ENCODE peak calls at places on chromosomes 5 and 9, in five cellular contexts. O, Y, I, L and Q are unnamed samples.

GRCh38 chr9:138112791-138113600 is 235.4 kb downstream of the CACNA1B start:
- DNase-seq in O (no peak), Y (no peak), I (no peak), L (no peak), Q (peak)

GRCh38 chr5:130571076-130571475 is 594.0 kb downstream of the HINT1 start:
- DNase-seq in O (no peak), Y (no peak), I (no peak), L (no peak), Q (no peak)

GRCh38 chr5:78587081-78587774 is 61.3 kb downstream of the LHFPL2 start:
- DNase-seq in O (no peak), Y (no peak), I (no peak), L (no peak), Q (no peak)

GRCh38 chr5:126471875-126472537 is 48.8 kb downstream of the GRAMD2B start:
- DNase-seq in O (no peak), Y (no peak), I (peak), L (no peak), Q (no peak)

GRCh38 chr5:68419637-68420452 is 204.3 kb downstream of the PIK3R1 start:
- DNase-seq in O (no peak), Y (no peak), I (no peak), L (peak), Q (no peak)

GRCh38 chr9:130642926-130643325 is 21.5 kb upstream of the PRDM12 start:
- DNase-seq in O (no peak), Y (no peak), I (no peak), L (no peak), Q (no peak)

GRCh38 chr9:83521017-83521810 is 17.0 kb downstream of the FRMD3 start:
- DNase-seq in O (no peak), Y (no peak), I (no peak), L (no peak), Q (no peak)

GRCh38 chr5:111548992-111549649 is 36.8 kb upstream of the STARD4 start:
- DNase-seq in O (no peak), Y (no peak), I (no peak), L (no peak), Q (no peak)

GRCh38 chr9:136055715-136056545 is 39.2 kb downstream of the NACC2 start:
- DNase-seq in O (no peak), Y (no peak), I (no peak), L (no peak), Q (peak)

GRCh38 chr5:41927604-41928003 is 2.5 kb downstream of the FBXO4 start:
- DNase-seq in O (no peak), Y (no peak), I (no peak), L (peak), Q (no peak)

GRCh38 chr5:41924872-41925554 is at the start of gene FBXO4:
- DNase-seq in O (peak), Y (peak), I (peak), L (peak), Q (peak)

GRCh38 chr5:41929035-41929434 is 4.0 kb downstream of the FBXO4 start:
- DNase-seq in O (no peak), Y (no peak), I (peak), L (no peak), Q (no peak)

GRCh38 chr5:41924526-41924871 is 582 bp upstream of the FBXO4 start:
- DNase-seq in O (no peak), Y (no peak), I (no peak), L (no peak), Q (no peak)

GRCh38 chr5:41925555-41925946 is 470 bp downstream of the FBXO4 start:
- DNase-seq in O (peak), Y (no peak), I (peak), L (peak), Q (no peak)
- TF ChIP-seq JUNB in O (no peak), Y (no peak), I (no peak), L (no peak), Q (no peak)

GRCh38 chr5:73783823-73784222 is 157.8 kb downstream of the ARHGEF28 start:
- DNase-seq in O (no peak), Y (no peak), I (peak), L (no peak), Q (no peak)
- TF ChIP-seq JUNB in O (no peak), Y (no peak), I (no peak), L (no peak), Q (no peak)

GRCh38 chr5:60287174-60287771 is 393.7 kb upstream of the PDE4D start:
- DNase-seq in O (peak), Y (no peak), I (peak), L (peak), Q (peak)
- TF ChIP-seq JUNB in O (no peak), Y (no peak), I (no peak), L (no peak), Q (no peak)

GRCh38 chr5:133118741-133119140 is 66.9 kb downstream of the HSPA4 start:
- DNase-seq in O (no peak), Y (no peak), I (no peak), L (no peak), Q (no peak)

GRCh38 chr5:133121611-133122150 is 69.9 kb downstream of the HSPA4 start:
- DNase-seq in O (no peak), Y (no peak), I (no peak), L (no peak), Q (no peak)

GRCh38 chr5:133121080-133121479 is 69.3 kb downstream of the HSPA4 start:
- DNase-seq in O (no peak), Y (no peak), I (no peak), L (no peak), Q (no peak)

GRCh38 chr5:133119233-133119711 is 67.5 kb downstream of the HSPA4 start:
- DNase-seq in O (no peak), Y (no peak), I (no peak), L (no peak), Q (no peak)

DNA sequence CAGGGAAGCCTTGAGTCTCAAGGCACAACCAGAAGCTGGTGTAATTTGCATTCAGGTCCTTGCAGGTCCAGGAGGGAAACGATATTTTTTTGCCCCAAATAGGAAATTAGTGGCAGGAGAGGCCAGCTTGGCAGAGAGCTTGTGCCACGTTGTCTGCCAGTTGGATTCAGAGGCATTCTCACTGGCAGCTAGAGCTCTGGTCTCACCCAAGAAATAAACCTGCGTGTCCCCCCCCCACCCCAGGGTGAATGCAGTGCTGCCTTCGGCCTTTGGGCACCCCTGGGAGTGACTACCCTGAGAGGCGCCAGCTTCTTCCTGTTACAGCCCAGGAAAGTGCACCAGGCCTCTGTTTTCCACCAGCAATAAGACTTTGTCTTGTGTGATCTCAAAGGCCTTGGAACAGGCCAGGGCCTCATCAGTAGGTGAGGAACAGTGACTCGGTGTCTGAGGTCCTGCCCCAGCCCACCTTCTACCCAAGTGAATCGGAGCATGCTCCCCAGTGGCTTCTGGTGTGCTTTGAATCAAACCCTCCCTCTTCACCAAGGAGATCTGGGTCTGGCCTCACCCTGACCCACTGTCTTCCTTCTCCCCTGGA is 68.4 kb downstream of the HSPA4 start:
- DNase-seq in O (no peak), Y (no peak), I (no peak), L (no peak), Q (no peak)
- TF ChIP-seq JUNB in O (no peak), Y (no peak), I (no peak), L (no peak), Q (no peak)

DNA sequence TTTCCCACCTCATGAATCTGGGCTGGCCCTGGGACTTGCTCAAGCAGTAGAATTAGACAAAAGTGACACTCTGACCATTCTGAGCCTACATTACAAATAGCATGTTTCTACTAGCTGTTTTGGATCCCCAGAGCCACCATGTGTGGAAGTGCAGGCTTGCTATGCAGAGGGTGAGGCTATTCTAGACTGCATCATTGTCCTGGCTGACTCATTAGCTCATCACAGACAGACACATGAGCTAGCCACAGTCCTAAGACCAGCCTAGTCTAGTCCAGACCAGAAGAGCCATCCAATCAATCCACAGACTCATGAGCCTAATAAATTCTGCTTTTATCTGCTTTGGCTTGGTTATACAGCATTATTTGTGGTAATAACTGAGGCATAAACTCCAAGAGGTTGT is 351.9 kb downstream of the PRELID2 start:
- DNase-seq in O (no peak), Y (no peak), I (no peak), L (no peak), Q (no peak)
- TF ChIP-seq JUNB in O (no peak), Y (no peak), I (no peak), L (no peak), Q (no peak)